ENCODE peak calls at places on chromosome 7, in ten cellular contexts. One of them, this sample, is unnamed.

GRCh38 chr7:158316466-158317031 is 271.1 kb downstream of the PTPRN2 start:
- DNase-seq in GM04504: no peak
- DNase-seq in caudate nucleus: no peak
- DNase-seq in non-pigmented ciliary epithelial cell: no peak
- DNase-seq in T follicular helper cell: no peak
- DNase-seq in OCI-M1: no peak
- DNase-seq in NCI-H1092 treated with DMSO at 0.1 percent for 48 hours: no peak
- DNase-seq in iris pigment epithelial cell: no peak
- DNase-seq in HEK293T: no peak
- DNase-seq in IMR-90: no peak
- DNase-seq in this sample: no peak

GRCh38 chr7:57210871-57211270 is 78.6 kb upstream of the ZNF479 start:
- DNase-seq in HEK293T: no peak
- DNase-seq in iris pigment epithelial cell: no peak
- DNase-seq in GM04504: no peak
- DNase-seq in T follicular helper cell: no peak
- DNase-seq in OCI-M1: no peak
- DNase-seq in NCI-H1092 treated with DMSO at 0.1 percent for 48 hours: no peak
- DNase-seq in non-pigmented ciliary epithelial cell: no peak
- DNase-seq in caudate nucleus: no peak
- DNase-seq in IMR-90: no peak
- DNase-seq in this sample: no peak

GRCh38 chr7:64618785-64619456 is 47.0 kb upstream of the ZNF107 start:
- DNase-seq in caudate nucleus: no peak
- DNase-seq in T follicular helper cell: no peak
- DNase-seq in GM04504: peak; percentile 24
- DNase-seq in non-pigmented ciliary epithelial cell: peak; percentile 9
- DNase-seq in iris pigment epithelial cell: peak; percentile 59
- DNase-seq in OCI-M1: peak; percentile 93
- DNase-seq in HEK293T: peak; percentile 31
- DNase-seq in IMR-90: peak; percentile 60
- DNase-seq in NCI-H1092 treated with DMSO at 0.1 percent for 48 hours: peak; percentile 63
- DNase-seq in this sample: peak; percentile 76

GRCh38 chr7:67625257-67625713 is 628.7 kb downstream of the TYW1 start:
- DNase-seq in iris pigment epithelial cell: peak; percentile 17
- DNase-seq in GM04504: peak; percentile 15
- DNase-seq in IMR-90: peak; percentile 11
- DNase-seq in caudate nucleus: peak; percentile 80
- DNase-seq in T follicular helper cell: no peak
- DNase-seq in NCI-H1092 treated with DMSO at 0.1 percent for 48 hours: peak; percentile 88
- DNase-seq in HEK293T: peak; percentile 80
- DNase-seq in non-pigmented ciliary epithelial cell: peak; percentile 3
- DNase-seq in OCI-M1: peak; percentile 76
- DNase-seq in this sample: peak; percentile 94

GRCh38 chr7:17396692-17397091 is 98.2 kb downstream of the AHR start:
- DNase-seq in iris pigment epithelial cell: no peak
- DNase-seq in T follicular helper cell: no peak
- DNase-seq in GM04504: no peak
- DNase-seq in IMR-90: no peak
- DNase-seq in OCI-M1: no peak
- DNase-seq in caudate nucleus: no peak
- DNase-seq in non-pigmented ciliary epithelial cell: no peak
- DNase-seq in HEK293T: no peak
- DNase-seq in NCI-H1092 treated with DMSO at 0.1 percent for 48 hours: no peak
- DNase-seq in this sample: no peak

GRCh38 chr7:587769-588168 is 68.1 kb upstream of the PDGFA start:
- DNase-seq in GM04504: no peak
- DNase-seq in T follicular helper cell: no peak
- DNase-seq in caudate nucleus: no peak
- DNase-seq in NCI-H1092 treated with DMSO at 0.1 percent for 48 hours: no peak
- DNase-seq in OCI-M1: no peak
- DNase-seq in iris pigment epithelial cell: no peak
- DNase-seq in HEK293T: no peak
- DNase-seq in IMR-90: peak; percentile 44
- DNase-seq in non-pigmented ciliary epithelial cell: no peak
- DNase-seq in this sample: no peak

GRCh38 chr7:37117261-37117660 is 331.4 kb downstream of the ELMO1 start:
- DNase-seq in iris pigment epithelial cell: no peak
- DNase-seq in T follicular helper cell: no peak
- DNase-seq in HEK293T: no peak
- DNase-seq in OCI-M1: no peak
- DNase-seq in caudate nucleus: no peak
- DNase-seq in NCI-H1092 treated with DMSO at 0.1 percent for 48 hours: no peak
- DNase-seq in IMR-90: no peak
- DNase-seq in GM04504: no peak
- DNase-seq in non-pigmented ciliary epithelial cell: no peak
- DNase-seq in this sample: peak; percentile 83

GRCh38 chr7:87702326-87702725 is 74.1 kb downstream of the RUNDC3B start:
- DNase-seq in GM04504: peak; percentile 7
- DNase-seq in IMR-90: peak; percentile 19
- DNase-seq in caudate nucleus: no peak
- DNase-seq in OCI-M1: no peak
- DNase-seq in iris pigment epithelial cell: peak; percentile 79
- DNase-seq in HEK293T: no peak
- DNase-seq in NCI-H1092 treated with DMSO at 0.1 percent for 48 hours: no peak
- DNase-seq in non-pigmented ciliary epithelial cell: peak; percentile 52
- DNase-seq in T follicular helper cell: no peak
- DNase-seq in this sample: no peak

GRCh38 chr7:99002146-99002826 is 124.0 kb downstream of the TRRAP start:
- DNase-seq in NCI-H1092 treated with DMSO at 0.1 percent for 48 hours: no peak
- DNase-seq in GM04504: no peak
- DNase-seq in IMR-90: no peak
- DNase-seq in caudate nucleus: no peak
- DNase-seq in OCI-M1: no peak
- DNase-seq in T follicular helper cell: no peak
- DNase-seq in HEK293T: no peak
- DNase-seq in non-pigmented ciliary epithelial cell: no peak
- DNase-seq in iris pigment epithelial cell: no peak
- DNase-seq in this sample: no peak

GRCh38 chr7:112390167-112390566 is 60.1 kb upstream of the IFRD1 start:
- DNase-seq in T follicular helper cell: no peak
- DNase-seq in iris pigment epithelial cell: no peak
- DNase-seq in caudate nucleus: no peak
- DNase-seq in OCI-M1: no peak
- DNase-seq in NCI-H1092 treated with DMSO at 0.1 percent for 48 hours: no peak
- DNase-seq in HEK293T: no peak
- DNase-seq in GM04504: no peak
- DNase-seq in IMR-90: no peak
- DNase-seq in non-pigmented ciliary epithelial cell: no peak
- DNase-seq in this sample: no peak

GRCh38 chr7:34160261-34160752 is 255.0 kb downstream of the BMPER start:
- DNase-seq in HEK293T: no peak
- DNase-seq in NCI-H1092 treated with DMSO at 0.1 percent for 48 hours: no peak
- DNase-seq in non-pigmented ciliary epithelial cell: peak; percentile 54
- DNase-seq in T follicular helper cell: no peak
- DNase-seq in caudate nucleus: no peak
- DNase-seq in IMR-90: peak; percentile 92
- DNase-seq in OCI-M1: no peak
- DNase-seq in iris pigment epithelial cell: peak; percentile 55
- DNase-seq in GM04504: peak; percentile 93
- DNase-seq in this sample: no peak

GRCh38 chr7:44394636-44395035 is 69.2 kb upstream of the CAMK2B start:
- DNase-seq in GM04504: no peak
- DNase-seq in T follicular helper cell: no peak
- DNase-seq in IMR-90: no peak
- DNase-seq in NCI-H1092 treated with DMSO at 0.1 percent for 48 hours: peak; percentile 97
- DNase-seq in caudate nucleus: no peak
- DNase-seq in non-pigmented ciliary epithelial cell: no peak
- DNase-seq in HEK293T: no peak
- DNase-seq in OCI-M1: no peak
- DNase-seq in iris pigment epithelial cell: no peak
- DNase-seq in this sample: no peak

GRCh38 chr7:47806701-47807103 is 141.6 kb downstream of the PKD1L1 start:
- DNase-seq in non-pigmented ciliary epithelial cell: no peak
- DNase-seq in GM04504: no peak
- DNase-seq in NCI-H1092 treated with DMSO at 0.1 percent for 48 hours: no peak
- DNase-seq in iris pigment epithelial cell: no peak
- DNase-seq in IMR-90: no peak
- DNase-seq in HEK293T: no peak
- DNase-seq in T follicular helper cell: no peak
- DNase-seq in OCI-M1: no peak
- DNase-seq in caudate nucleus: no peak
- DNase-seq in this sample: no peak

GRCh38 chr7:13945670-13946069 is 43.8 kb downstream of the ETV1 start:
- DNase-seq in NCI-H1092 treated with DMSO at 0.1 percent for 48 hours: peak; percentile 33
- DNase-seq in caudate nucleus: no peak
- DNase-seq in IMR-90: no peak
- DNase-seq in GM04504: peak; percentile 31
- DNase-seq in iris pigment epithelial cell: peak; percentile 67
- DNase-seq in non-pigmented ciliary epithelial cell: peak; percentile 20
- DNase-seq in T follicular helper cell: no peak
- DNase-seq in HEK293T: no peak
- DNase-seq in OCI-M1: no peak
- DNase-seq in this sample: no peak

GRCh38 chr7:131555565-131556054 is 818 bp downstream of the PODXL start:
- DNase-seq in T follicular helper cell: no peak
- DNase-seq in OCI-M1: no peak
- DNase-seq in IMR-90: no peak
- DNase-seq in caudate nucleus: no peak
- DNase-seq in iris pigment epithelial cell: no peak
- DNase-seq in non-pigmented ciliary epithelial cell: no peak
- DNase-seq in GM04504: no peak
- DNase-seq in NCI-H1092 treated with DMSO at 0.1 percent for 48 hours: peak; percentile 29
- DNase-seq in HEK293T: no peak
- DNase-seq in this sample: no peak